ENCODE peak calls at places on chromosomes 13 and 19, in eight cellular contexts. N is cardiac fibroblast, S is neural progenitor cell, J is thoracic aorta, H is heart right ventricle, L is bronchial epithelial cell, O is HL-60, P is colonic mucosa. Z is an unnamed sample.
A peak's percentile ranks its signal among the peaks of the same experiment; 100 is the strongest.

GRCh38 chr13:43127103-43127817 is 103.9 kb downstream of the DNAJC15 start:
- DNase-seq in S (peak; percentile 51), J (no peak), L (no peak), N (peak; percentile 15), P (no peak), O (no peak), H (no peak), Z (no peak)

GRCh38 chr13:33341861-33342452 is 56.4 kb upstream of the STARD13 start:
- DNase-seq in J (no peak), P (no peak), O (no peak), L (no peak), H (no peak), S (no peak), N (no peak), Z (no peak)

GRCh38 chr19:916645-917322 is 349 bp upstream of the KISS1R start:
- DNase-seq in P (no peak), N (no peak), O (no peak), L (no peak), H (no peak), S (peak; percentile 71), J (no peak), Z (peak; percentile 35)

GRCh38 chr13:45133396-45134118 is 13.2 kb downstream of the GTF2F2 start:
- DNase-seq in L (no peak), H (no peak), J (no peak), P (no peak), N (no peak), S (no peak), O (no peak), Z (no peak)

GRCh38 chr13:57527114-57527770 is 104.3 kb upstream of the PCDH17 start:
- DNase-seq in N (no peak), P (no peak), J (no peak), S (no peak), H (no peak), O (no peak), L (no peak), Z (no peak)

GRCh38 chr13:28357247-28357825 is 137.6 kb downstream of the FLT1 start:
- DNase-seq in L (no peak), P (no peak), O (no peak), S (no peak), H (no peak), J (no peak), N (peak; percentile 25), Z (no peak)

GRCh38 chr19:53157601-53158000 is 1.3 kb downstream of the ZNF347 start:
- DNase-seq in P (no peak), S (peak; percentile 61), N (peak; percentile 21), L (no peak), J (no peak), H (peak; percentile 7), O (no peak), Z (no peak)

GRCh38 chr19:4987692-4988370 is 18.9 kb downstream of the KDM4B start:
- DNase-seq in J (no peak), P (no peak), L (no peak), H (no peak), N (peak; percentile 17), O (no peak), S (no peak), Z (no peak)

GRCh38 chr19:33406521-33407139 is 33.1 kb downstream of the CEBPG start:
- DNase-seq in L (peak; percentile 34), S (peak; percentile 84), O (peak; percentile 82), P (peak; percentile 85), N (peak; percentile 62), H (peak; percentile 60), J (peak; percentile 31), Z (peak; percentile 92)

GRCh38 chr13:30044932-30045331 is 194.5 kb upstream of the UBL3 start:
- DNase-seq in J (no peak), S (no peak), O (no peak), P (no peak), L (peak; percentile 83), H (no peak), N (no peak), Z (no peak)

GRCh38 chr13:51370116-51370515 is 30.6 kb downstream of the SERPINE3 start:
- DNase-seq in L (peak; percentile 23), O (no peak), P (no peak), J (no peak), H (no peak), S (no peak), N (peak; percentile 76), Z (no peak)

GRCh38 chr19:15457701-15458484 is 6.5 kb downstream of the RASAL3 start:
- DNase-seq in H (no peak), S (no peak), L (no peak), J (no peak), O (no peak), P (no peak), N (peak; percentile 17), Z (no peak)

GRCh38 chr13:108728370-108728769 is 99.0 kb downstream of the MYO16 start:
- DNase-seq in O (no peak), H (no peak), L (no peak), P (no peak), S (peak; percentile 69), J (no peak), N (no peak), Z (no peak)

GRCh38 chr13:79541426-79542049 is 60.6 kb downstream of the NDFIP2 start:
- DNase-seq in O (peak; percentile 42), P (no peak), L (peak; percentile 74), N (peak; percentile 86), H (no peak), S (peak; percentile 40), J (no peak), Z (peak; percentile 14)

GRCh38 chr19:5036733-5037681 is 68.1 kb downstream of the KDM4B start:
- DNase-seq in H (peak; percentile 57), O (no peak), S (no peak), J (no peak), N (peak; percentile 51), P (no peak), L (peak; percentile 30), Z (no peak)

GRCh38 chr13:50676602-50677001 is 166.9 kb downstream of the DLEU7 start:
- DNase-seq in S (no peak), O (peak; percentile 18), P (no peak), N (peak; percentile 71), J (no peak), L (peak; percentile 75), H (no peak), Z (no peak)

GRCh38 chr19:4390017-4390861 is 10.1 kb downstream of the SH3GL1 start:
- DNase-seq in J (no peak), O (peak; percentile 76), P (no peak), S (peak; percentile 87), N (peak; percentile 66), H (peak; percentile 60), L (peak; percentile 33), Z (no peak)

GRCh38 chr13:111927181-111927540 is 139.8 kb upstream of the SOX1 start:
- DNase-seq in J (no peak), P (no peak), N (no peak), S (no peak), O (no peak), L (no peak), H (no peak), Z (no peak)

GRCh38 chr13:40401911-40402776 is 264.3 kb downstream of the FOXO1 start:
- DNase-seq in N (peak; percentile 98), S (no peak), J (peak; percentile 93), O (peak; percentile 99), P (peak; percentile 97), L (peak; percentile 86), H (peak; percentile 95), Z (peak; percentile 56)

GRCh38 chr19:56149656-56150038 is 8.6 kb downstream of the ZNF444 start:
- DNase-seq in P (no peak), H (no peak), O (no peak), L (no peak), S (no peak), J (no peak), N (no peak), Z (no peak)

GRCh38 chr19:28582807-28583206 is 630.1 kb downstream of the UQCRFS1 start:
- DNase-seq in L (no peak), N (no peak), H (no peak), S (no peak), O (no peak), P (no peak), J (no peak), Z (no peak)

GRCh38 chr19:410243-410781 is 1.4 kb upstream of the C2CD4C start:
- DNase-seq in J (no peak), H (no peak), S (no peak), P (no peak), L (no peak), N (no peak), O (no peak), Z (peak; percentile 45)

GRCh38 chr13:85261757-85262346 is 537.4 kb downstream of the SLITRK6 start:
- DNase-seq in J (no peak), O (no peak), P (no peak), N (no peak), S (no peak), L (peak; percentile 26), H (no peak), Z (no peak)
- TF ChIP-seq CTCF in J (no peak), O (peak; percentile 7), P (no peak), N (peak; percentile 5), S (peak; percentile 57), L (peak; percentile 42), H (no peak), Z (no peak)

GRCh38 chr13:71217827-71218226 is 649.2 kb downstream of the DACH1 start:
- DNase-seq in H (no peak), P (no peak), L (no peak), J (no peak), S (no peak), O (no peak), N (no peak), Z (no peak)

GRCh38 chr13:71219671-71220070 is 647.3 kb downstream of the DACH1 start:
- DNase-seq in S (no peak), O (no peak), N (no peak), P (no peak), J (no peak), H (no peak), L (no peak), Z (no peak)

GRCh38 chr13:71213252-71213821 is 653.7 kb downstream of the DACH1 start:
- DNase-seq in J (no peak), H (no peak), P (no peak), L (no peak), N (no peak), S (no peak), O (no peak), Z (peak; percentile 7)

GRCh38 chr13:71218960-71219359 is 648.0 kb downstream of the DACH1 start:
- DNase-seq in L (peak; percentile 10), H (no peak), S (peak; percentile 68), O (no peak), N (no peak), J (no peak), P (no peak), Z (no peak)
- TF ChIP-seq CTCF in L (peak; percentile 11), H (no peak), S (peak; percentile 60), O (no peak), N (no peak), J (no peak), P (no peak), Z (peak; percentile 47)

GRCh38 chr19:1945899-1946298 is 4.9 kb downstream of the CSNK1G2 start:
- DNase-seq in S (peak; percentile 84), J (no peak), P (peak; percentile 58), N (peak; percentile 22), L (no peak), O (peak; percentile 26), H (peak; percentile 32), Z (no peak)
- TF ChIP-seq CTCF in S (peak; percentile 67), J (peak; percentile 46), P (peak; percentile 60), N (peak; percentile 65), L (peak; percentile 58), O (peak; percentile 38), H (peak; percentile 38), Z (peak; percentile 59)

DNA sequence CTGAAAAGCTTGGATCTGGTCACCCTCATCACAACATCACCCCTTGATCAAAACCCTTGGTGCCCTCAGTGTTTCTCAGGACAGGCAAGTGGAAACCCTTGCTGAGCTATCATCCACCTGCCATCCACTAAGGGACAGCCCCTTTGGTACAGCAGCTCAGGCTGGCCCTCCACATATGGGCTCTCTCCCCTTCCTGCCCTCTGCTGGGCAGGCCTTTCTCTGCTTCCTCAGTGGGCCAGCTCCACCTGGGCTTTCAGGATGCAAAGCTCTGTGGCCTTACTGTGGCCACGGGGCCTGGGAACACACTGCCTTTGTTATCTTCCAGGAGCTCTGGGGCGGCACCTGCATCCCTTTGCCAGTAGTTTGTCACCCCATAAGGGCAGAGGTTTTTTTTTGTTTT is 4.9 kb downstream of the SUGP1 start:
- DNase-seq in L (no peak), H (no peak), S (no peak), N (no peak), J (no peak), P (no peak), O (no peak), Z (no peak)
- TF ChIP-seq CTCF in L (no peak), H (no peak), S (no peak), N (no peak), J (no peak), P (no peak), O (no peak), Z (no peak)

Z was measured in GM13977.